ENCODE peak calls at places on chromosomes 13 and 19, in seven cellular contexts. Y is pancreas, O is psoas muscle, J is adrenal gland, A is neural progenitor cell, F is heart left ventricle, M is Peyer's patch. Q is an unnamed sample. For H3K36me3, the result is how much of the 10 kb centered on the place peaks cover.

GRCh38 chr13:94481966-94482365 is 2.5 kb upstream of the DCT start:
- DNase-seq in Y (no peak), O (peak), J (peak), A (no peak), F (no peak), M (no peak), Q (no peak)

GRCh38 chr19:344625-345319 is at the start of gene MIER2:
- DNase-seq in Y (peak), O (peak), J (peak), A (peak), F (peak), M (peak), Q (peak)

GRCh38 chr13:114328034-114328433 is 13.7 kb downstream of the CHAMP1 start:
- DNase-seq in Y (no peak), O (no peak), J (no peak), A (no peak), F (no peak), M (no peak), Q (no peak)

GRCh38 chr13:80454245-80454644 is 113.3 kb upstream of the SPRY2 start:
- DNase-seq in Y (no peak), O (no peak), J (no peak), A (no peak), F (no peak), M (no peak), Q (no peak)

GRCh38 chr19:13022111-13022858 is 27.0 kb downstream of the NFIX start:
- DNase-seq in Y (no peak), O (peak), J (peak), A (no peak), F (no peak), M (no peak), Q (no peak)

GRCh38 chr13:99386911-99387788 is 80.0 kb upstream of the GPR183 start:
- DNase-seq in Y (no peak), O (peak), J (peak), A (peak), F (no peak), M (peak), Q (peak)

GRCh38 chr19:36579255-36579654 is 6.2 kb upstream of the ZNF529 start:
- DNase-seq in Y (no peak), O (no peak), J (no peak), A (no peak), F (no peak), M (no peak), Q (no peak)

GRCh38 chr13:41458939-41459753 is 1.8 kb downstream of the RGCC start:
- DNase-seq in Y (no peak), O (no peak), J (peak), A (peak), F (peak), M (peak), Q (peak)

GRCh38 chr19:41541990-41542584 is 33.9 kb upstream of the CEACAM21 start:
- DNase-seq in Y (peak), O (no peak), J (peak), A (peak), F (peak), M (peak), Q (peak)

GRCh38 chr13:106570354-106570822 is 2.5 kb upstream of the ARGLU1 start:
- DNase-seq in Y (peak), O (peak), J (peak), A (peak), F (no peak), M (peak), Q (no peak)

GRCh38 chr19:2261438-2262172 is 5.4 kb upstream of the JSRP1 start:
- DNase-seq in Y (no peak), O (peak), J (peak), A (peak), F (no peak), M (peak), Q (peak)

GRCh38 chr13:40187324-40187795 is 479.1 kb downstream of the FOXO1 start:
- DNase-seq in Y (no peak), O (no peak), J (no peak), A (no peak), F (no peak), M (peak), Q (peak)

GRCh38 chr13:93714171-93714570 is 487.6 kb downstream of the GPC6 start:
- DNase-seq in Y (no peak), O (no peak), J (no peak), A (no peak), F (no peak), M (no peak), Q (no peak)

GRCh38 chr13:113856716-113857065 is 7.2 kb downstream of the GAS6 start:
- DNase-seq in Y (peak), O (peak), J (peak), A (no peak), F (no peak), M (no peak), Q (no peak)

GRCh38 chr19:16247353-16248182 is 49.9 kb downstream of the AP1M1 start:
- DNase-seq in Y (peak), O (peak), J (peak), A (peak), F (peak), M (peak), Q (peak)

GRCh38 chr13:86831084-86831483 is 840.1 kb upstream of the SLITRK5 start:
- DNase-seq in Y (no peak), O (no peak), J (no peak), A (no peak), F (no peak), M (no peak), Q (no peak)

GRCh38 chr19:12938536-12939291 is at the start of gene CALR:
- DNase-seq in Y (no peak), O (peak), J (peak), A (peak), F (no peak), M (peak), Q (no peak)

GRCh38 chr13:71866173-71867091 is 572 bp downstream of the DACH1 start:
- DNase-seq in Y (peak), O (peak), J (peak), A (peak), F (peak), M (no peak), Q (no peak)

GRCh38 chr13:113369881-113370280 is 6.0 kb upstream of the GRTP1 start:
- DNase-seq in Y (peak), O (no peak), J (no peak), A (no peak), F (no peak), M (no peak), Q (no peak)

GRCh38 chr13:30006246-30006645 is 155.8 kb upstream of the UBL3 start:
- DNase-seq in Y (no peak), O (no peak), J (no peak), A (no peak), F (no peak), M (no peak), Q (no peak)

GRCh38 chr13:100646030-100646673 is 28.4 kb downstream of the TMTC4 start:
- DNase-seq in Y (no peak), O (no peak), J (peak), A (peak), F (no peak), M (no peak), Q (no peak)

GRCh38 chr19:18713550-18714117 is 30.2 kb downstream of the CRTC1 start:
- DNase-seq in Y (no peak), O (no peak), J (peak), A (no peak), F (no peak), M (no peak), Q (no peak)

GRCh38 chr19:41929536-41930071 is 1.4 kb upstream of the ERFL start:
- DNase-seq in Y (no peak), O (no peak), J (no peak), A (no peak), F (no peak), M (no peak), Q (no peak)

GRCh38 chr13:41660426-41660825 is 203.1 kb downstream of the RGCC start:
- DNase-seq in Y (no peak), O (no peak), J (no peak), A (no peak), F (no peak), M (no peak), Q (no peak)

GRCh38 chr13:94324409-94325147 is 154.9 kb downstream of the DCT start:
- DNase-seq in Y (no peak), O (no peak), J (no peak), A (no peak), F (no peak), M (no peak), Q (no peak)

GRCh38 chr13:39108746-39109145 is 70.5 kb downstream of the NHLRC3 start:
- DNase-seq in Y (no peak), O (no peak), J (no peak), A (no peak), F (no peak), M (no peak), Q (no peak)

GRCh38 chr13:32645854-32646253 is 59.6 kb downstream of the PDS5B start:
- DNase-seq in Y (no peak), O (no peak), J (no peak), A (no peak), F (no peak), M (no peak), Q (no peak)

DNA sequence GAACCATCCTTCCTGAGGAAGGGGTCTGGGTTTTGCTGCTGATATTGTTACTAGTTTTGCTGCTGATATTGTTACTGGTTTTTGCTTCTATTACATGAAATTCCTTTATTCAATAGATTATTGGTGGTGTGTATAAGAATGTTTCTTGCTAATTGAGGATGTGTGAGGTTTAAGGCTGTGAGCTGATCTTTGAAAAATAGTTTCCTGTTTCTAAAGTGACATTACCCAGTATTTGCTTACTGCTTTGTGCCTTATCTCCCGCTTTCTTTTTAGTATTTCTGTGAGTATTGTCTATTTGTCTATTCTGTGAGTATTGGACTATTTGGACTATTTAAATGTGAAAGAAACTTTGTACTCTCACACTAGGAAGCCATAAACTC is 38.2 kb upstream of the C1QTNF9 start:
- DNase-seq in Y (no peak), O (no peak), J (no peak), A (no peak), F (no peak), M (no peak), Q (no peak)
- H3K4me3 ChIP-seq in Y (peak), O (peak), J (no peak), A (no peak), F (peak), M (peak), Q (peak)

DNA sequence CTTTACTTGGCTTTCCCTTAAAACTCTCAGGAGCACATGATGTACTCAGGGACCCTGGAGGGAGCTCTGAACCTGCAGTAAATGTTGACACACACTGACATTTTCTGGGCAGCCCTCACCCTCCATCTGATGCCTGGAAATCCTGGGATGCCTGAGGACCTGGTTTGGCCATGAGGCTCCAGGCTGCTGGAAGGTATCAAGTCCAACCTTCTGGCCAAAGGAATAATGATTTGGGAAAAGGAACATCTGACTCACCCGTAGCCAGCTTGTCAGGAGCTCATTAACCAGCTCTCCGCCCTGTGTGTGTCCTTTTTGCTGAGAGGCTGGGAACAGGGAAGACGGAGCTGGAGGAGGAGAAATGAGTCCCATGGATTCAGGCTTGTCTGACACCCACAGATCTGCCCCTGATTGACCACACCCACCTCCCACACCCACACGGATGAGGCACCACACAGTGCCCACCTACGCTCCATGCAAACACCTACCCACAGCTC is 10.3 kb downstream of the ZNF558 start:
- DNase-seq in Y (no peak), O (no peak), J (no peak), A (no peak), F (no peak), M (no peak), Q (no peak)
- H3K36me3 ChIP-seq in Y (half or more), O (half or more), J (half or more), A (under half), F (half or more), M (under half), Q (under half)

DNA sequence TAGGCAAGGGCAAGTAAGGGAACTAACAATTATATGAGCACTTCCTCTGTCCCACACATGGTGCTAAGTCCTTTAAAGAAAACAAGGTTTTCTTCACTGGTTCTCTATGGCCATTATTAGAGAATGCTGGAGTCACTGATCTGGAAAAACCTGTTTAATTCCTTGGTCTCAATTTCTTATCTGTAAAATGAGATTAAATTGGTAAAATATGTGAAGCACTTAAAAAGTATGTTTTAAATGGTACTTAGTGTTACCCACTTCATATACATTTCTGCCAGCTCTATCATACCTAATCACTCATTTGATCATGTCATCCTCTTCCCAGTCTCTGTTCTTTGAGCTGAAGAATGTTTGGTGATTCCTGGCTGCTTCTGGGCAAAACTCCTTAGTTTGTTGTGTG is 39.4 kb downstream of the LRCH1 start:
- DNase-seq in Y (no peak), O (no peak), J (no peak), A (no peak), F (no peak), M (no peak), Q (no peak)
- H3K4me3 ChIP-seq in Y (no peak), O (no peak), J (no peak), A (no peak), F (no peak), M (no peak), Q (no peak)

GRCh38 chr13:110634558-110634957 is 19.2 kb downstream of the NAXD start:
- DNase-seq in Y (no peak), O (no peak), J (peak), A (no peak), F (no peak), M (no peak), Q (no peak)
- H3K36me3 ChIP-seq in Y (under half), O (half or more), J (half or more), A (under half), F (half or more), M (under half), Q (under half)

GRCh38 chr13:44404261-44405139 is 30.9 kb downstream of the SERP2 start:
- DNase-seq in Y (no peak), O (no peak), J (no peak), A (peak), F (no peak), M (no peak), Q (no peak)
- H3K4me3 ChIP-seq in Y (no peak), O (no peak), J (no peak), A (peak), F (no peak), M (peak), Q (no peak)

GRCh38 chr13:60095300-60095699 is 68.4 kb downstream of the DIAPH3 start:
- DNase-seq in Y (no peak), O (no peak), J (no peak), A (no peak), F (no peak), M (no peak), Q (no peak)
- H3K36me3 ChIP-seq in Y (under half), O (under half), J (under half), A (under half), F (under half), M (under half), Q (under half)

GRCh38 chr19:48982280-48982679 is 10.8 kb downstream of the GYS1 start:
- DNase-seq in Y (no peak), O (no peak), J (no peak), A (peak), F (no peak), M (no peak), Q (no peak)
- H3K4me3 ChIP-seq in Y (no peak), O (no peak), J (no peak), A (no peak), F (no peak), M (no peak), Q (no peak)